ENCODE peak calls at places on chromosome 17, in nine cellular contexts. J, U, A, T, R, B, K, N and S are unnamed samples. For H3K4me1, the result is how much of the 10 kb centered on the place peaks cover.

GRCh38 chr17:27481327-27481726 is 25.1 kb downstream of the KSR1 start:
- DNase-seq in J (no peak), U (no peak), A (no peak), T (peak), R (no peak), B (no peak), K (no peak), N (no peak), S (no peak)

GRCh38 chr17:55842405-55843158 is 91.7 kb downstream of the PCTP start:
- DNase-seq in J (no peak), U (no peak), A (no peak), T (no peak), R (no peak), B (no peak), K (no peak), N (no peak), S (no peak)

GRCh38 chr17:45276031-45276430 is 14.1 kb upstream of the SPATA32 start:
- DNase-seq in J (no peak), U (no peak), A (peak), T (no peak), R (no peak), B (no peak), K (no peak), N (no peak), S (no peak)

GRCh38 chr17:27845264-27846041 is 45.1 kb upstream of the NOS2 start:
- DNase-seq in J (no peak), U (no peak), A (no peak), T (no peak), R (no peak), B (no peak), K (no peak), N (no peak), S (no peak)

GRCh38 chr17:77131919-77132318 is 8.8 kb upstream of the SEC14L1 start:
- DNase-seq in J (no peak), U (no peak), A (peak), T (no peak), R (no peak), B (peak), K (no peak), N (no peak), S (peak)

GRCh38 chr17:7294614-7295153 is at the start of gene YBX2:
- DNase-seq in J (peak), U (peak), A (peak), T (peak), R (no peak), B (peak), K (peak), N (no peak), S (peak)

GRCh38 chr17:83203073-83203471 is 123.7 kb downstream of the METRNL start:
- DNase-seq in J (no peak), U (no peak), A (peak), T (no peak), R (peak), B (peak), K (peak), N (peak), S (peak)

GRCh38 chr17:43766413-43767052 is 7.9 kb upstream of the SOST start:
- DNase-seq in J (peak), U (peak), A (peak), T (no peak), R (peak), B (peak), K (peak), N (peak), S (no peak)

GRCh38 chr17:34360571-34360970 is 2.5 kb downstream of the CCL1 start:
- DNase-seq in J (no peak), U (no peak), A (no peak), T (no peak), R (no peak), B (no peak), K (no peak), N (no peak), S (no peak)

GRCh38 chr17:50146927-50147640 is 3.4 kb downstream of the PPP1R9B start:
- DNase-seq in J (no peak), U (no peak), A (no peak), T (no peak), R (no peak), B (no peak), K (no peak), N (no peak), S (no peak)

GRCh38 chr17:40846515-40847155 is 20.4 kb downstream of the KRT12 start:
- DNase-seq in J (no peak), U (no peak), A (no peak), T (no peak), R (no peak), B (no peak), K (no peak), N (peak), S (no peak)

GRCh38 chr17:31587462-31587861 is 196.0 kb downstream of the RAB11FIP4 start:
- DNase-seq in J (no peak), U (no peak), A (no peak), T (no peak), R (no peak), B (no peak), K (no peak), N (no peak), S (no peak)

GRCh38 chr17:55607736-55608341 is 96.6 kb upstream of the SMIM36 start:
- DNase-seq in J (no peak), U (peak), A (peak), T (no peak), R (peak), B (peak), K (peak), N (peak), S (no peak)

GRCh38 chr17:2542456-2542855 is 30.8 kb upstream of the METTL16 start:
- DNase-seq in J (no peak), U (no peak), A (no peak), T (no peak), R (no peak), B (peak), K (no peak), N (no peak), S (no peak)

GRCh38 chr17:48593840-48594411 is 347 bp upstream of the HOXB5 start:
- DNase-seq in J (peak), U (peak), A (peak), T (peak), R (peak), B (peak), K (peak), N (peak), S (peak)

GRCh38 chr17:82973456-82974135 is 105.8 kb upstream of the METRNL start:
- DNase-seq in J (no peak), U (no peak), A (no peak), T (no peak), R (no peak), B (no peak), K (no peak), N (no peak), S (no peak)

GRCh38 chr17:74283371-74283673 is 9.3 kb downstream of the DNAI2 start:
- DNase-seq in J (no peak), U (no peak), A (no peak), T (no peak), R (no peak), B (no peak), K (no peak), N (no peak), S (no peak)

GRCh38 chr17:46841561-46842379 is 9.6 kb upstream of the WNT9B start:
- DNase-seq in J (peak), U (no peak), A (no peak), T (no peak), R (no peak), B (no peak), K (no peak), N (no peak), S (peak)

GRCh38 chr17:61402978-61403845 is 3.6 kb downstream of the TBX2 start:
- DNase-seq in J (peak), U (no peak), A (peak), T (no peak), R (peak), B (no peak), K (no peak), N (no peak), S (peak)

GRCh38 chr17:76410328-76410965 is 26.0 kb downstream of the SPHK1 start:
- DNase-seq in J (no peak), U (no peak), A (no peak), T (no peak), R (no peak), B (no peak), K (no peak), N (no peak), S (no peak)

GRCh38 chr17:82412535-82413520 is 5.3 kb upstream of the HEXD start:
- DNase-seq in J (no peak), U (no peak), A (no peak), T (no peak), R (no peak), B (peak), K (no peak), N (no peak), S (peak)

GRCh38 chr17:17613708-17614114 is 22.2 kb upstream of the PEMT start:
- DNase-seq in J (peak), U (peak), A (peak), T (peak), R (peak), B (peak), K (peak), N (peak), S (no peak)

GRCh38 chr17:60390881-60391418 is 983 bp downstream of the USP32 start:
- DNase-seq in J (no peak), U (peak), A (peak), T (no peak), R (no peak), B (peak), K (no peak), N (peak), S (peak)

GRCh38 chr17:50963139-50963538 is 97.0 kb upstream of the TOB1 start:
- DNase-seq in J (no peak), U (no peak), A (no peak), T (no peak), R (no peak), B (no peak), K (no peak), N (no peak), S (no peak)

GRCh38 chr17:48505788-48506187 is 25.0 kb downstream of the HOXB1 start:
- DNase-seq in J (no peak), U (no peak), A (peak), T (peak), R (no peak), B (peak), K (no peak), N (peak), S (no peak)

GRCh38 chr17:81928497-81929252 is 1.1 kb upstream of the MAFG start:
- DNase-seq in J (no peak), U (no peak), A (no peak), T (no peak), R (no peak), B (no peak), K (no peak), N (no peak), S (no peak)

GRCh38 chr17:45688353-45688752 is 95.8 kb upstream of the CRHR1 start:
- DNase-seq in J (no peak), U (no peak), A (no peak), T (no peak), R (no peak), B (no peak), K (no peak), N (no peak), S (no peak)

GRCh38 chr17:15039366-15039765 is 225.8 kb downstream of the PMP22 start:
- DNase-seq in J (no peak), U (no peak), A (no peak), T (no peak), R (no peak), B (no peak), K (no peak), N (no peak), S (no peak)

GRCh38 chr17:16942141-16943031 is 29.5 kb downstream of the TNFRSF13B start:
- DNase-seq in J (no peak), U (no peak), A (peak), T (no peak), R (no peak), B (no peak), K (no peak), N (peak), S (no peak)

DNA sequence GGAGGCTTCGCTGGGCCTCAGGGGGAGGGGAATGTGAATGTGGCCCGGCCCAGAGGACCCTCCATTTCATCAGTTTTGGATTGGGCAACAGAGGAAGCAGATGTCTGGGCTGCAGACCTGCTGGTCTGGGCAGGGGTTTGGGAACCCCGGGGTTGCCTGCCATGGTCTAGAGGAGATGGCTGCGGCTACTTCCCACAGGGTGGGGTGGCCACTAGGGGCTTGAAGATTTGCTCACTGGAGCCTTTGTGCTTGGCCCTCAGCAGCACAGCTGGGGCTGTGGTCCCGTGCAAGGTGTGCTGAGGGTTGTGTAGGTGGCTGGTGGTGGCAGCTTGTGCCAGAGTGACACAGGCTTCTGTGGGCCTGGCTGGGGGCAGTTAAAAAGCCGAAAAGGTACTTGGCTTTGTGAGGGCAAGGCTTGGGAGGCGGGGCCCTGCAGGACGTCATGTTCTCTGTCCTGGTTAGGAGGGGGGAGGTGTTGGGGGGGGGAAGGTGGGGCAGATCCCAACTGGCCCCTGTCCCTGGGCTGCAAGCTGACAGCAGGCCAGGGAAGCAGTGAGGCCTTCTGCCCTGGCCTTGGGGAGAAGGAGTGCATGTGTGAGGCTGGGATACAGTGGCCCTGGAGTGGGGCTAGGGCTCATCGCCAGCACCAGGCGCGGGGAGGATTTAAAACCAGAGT is 98.0 kb downstream of the KPNA2 start:
- DNase-seq in J (peak), U (no peak), A (no peak), T (no peak), R (no peak), B (peak), K (no peak), N (no peak), S (no peak)
- TF ChIP-seq CTCF in J (peak), U (no peak), A (no peak), T (no peak), R (no peak), B (peak), K (no peak), N (no peak), S (no peak)

GRCh38 chr17:75384751-75385150 is 20.7 kb downstream of the GRB2 start:
- DNase-seq in J (no peak), U (no peak), A (no peak), T (no peak), R (no peak), B (no peak), K (no peak), N (no peak), S (peak)

GRCh38 chr17:75383842-75384195 is 21.7 kb downstream of the GRB2 start:
- DNase-seq in J (no peak), U (no peak), A (no peak), T (no peak), R (no peak), B (no peak), K (no peak), N (no peak), S (no peak)

GRCh38 chr17:75380750-75381149 is 24.7 kb downstream of the GRB2 start:
- DNase-seq in J (no peak), U (no peak), A (no peak), T (no peak), R (no peak), B (no peak), K (no peak), N (no peak), S (no peak)

DNA sequence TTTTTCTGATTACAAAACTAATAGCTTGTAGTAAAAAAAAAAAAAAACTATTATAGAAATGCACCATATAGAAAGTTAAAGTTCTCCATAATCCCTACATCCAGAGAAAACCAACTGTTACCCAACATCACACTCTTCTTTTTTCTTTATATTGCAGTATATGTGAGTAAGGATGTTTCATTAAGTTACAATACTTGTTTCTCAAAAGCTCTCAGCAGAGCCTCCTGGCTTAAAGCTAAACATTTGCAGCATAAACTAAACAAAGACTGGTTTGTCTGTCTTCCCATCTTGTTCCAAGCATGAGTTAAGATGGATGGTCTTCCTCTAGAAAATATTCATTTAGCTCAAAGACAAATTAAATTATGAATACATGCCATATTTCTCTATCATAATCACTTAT is 25.2 kb downstream of the GRB2 start:
- DNase-seq in J (no peak), U (no peak), A (peak), T (no peak), R (no peak), B (no peak), K (no peak), N (no peak), S (no peak)
- H3K4me1 ChIP-seq in J (under half), U (under half), A (under half), T (under half), R (under half), B (under half), K (under half), N (under half), S (under half)

DNA sequence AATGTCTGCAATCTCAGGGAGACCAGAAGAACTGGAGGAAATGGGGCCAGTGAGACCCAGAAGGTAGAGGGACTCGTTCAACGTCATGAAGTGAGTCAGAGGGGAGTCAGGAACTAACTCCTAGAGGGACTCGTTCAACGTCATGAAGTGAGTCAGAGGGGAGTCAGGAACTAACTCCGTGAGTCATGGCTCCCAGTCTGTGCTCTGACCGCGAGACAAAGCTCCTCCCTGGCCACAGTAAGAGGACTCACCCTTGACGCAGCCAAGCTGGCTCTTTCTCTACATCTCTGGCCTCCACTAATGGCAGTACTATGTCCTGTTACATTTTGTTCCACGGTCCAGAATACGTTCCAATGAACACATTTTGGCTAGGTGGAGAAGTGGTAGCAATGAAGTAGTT is 902.5 kb downstream of the KCNJ2 start:
- DNase-seq in J (no peak), U (no peak), A (peak), T (no peak), R (no peak), B (peak), K (no peak), N (peak), S (no peak)
- H3K4me3 ChIP-seq in J (no peak), U (no peak), A (no peak), T (no peak), R (no peak), B (no peak), K (no peak), N (no peak), S (no peak)

GRCh38 chr17:63740464-63741181 is 976 bp downstream of the STRADA start:
- DNase-seq in J (no peak), U (no peak), A (peak), T (no peak), R (no peak), B (no peak), K (no peak), N (peak), S (no peak)

DNA sequence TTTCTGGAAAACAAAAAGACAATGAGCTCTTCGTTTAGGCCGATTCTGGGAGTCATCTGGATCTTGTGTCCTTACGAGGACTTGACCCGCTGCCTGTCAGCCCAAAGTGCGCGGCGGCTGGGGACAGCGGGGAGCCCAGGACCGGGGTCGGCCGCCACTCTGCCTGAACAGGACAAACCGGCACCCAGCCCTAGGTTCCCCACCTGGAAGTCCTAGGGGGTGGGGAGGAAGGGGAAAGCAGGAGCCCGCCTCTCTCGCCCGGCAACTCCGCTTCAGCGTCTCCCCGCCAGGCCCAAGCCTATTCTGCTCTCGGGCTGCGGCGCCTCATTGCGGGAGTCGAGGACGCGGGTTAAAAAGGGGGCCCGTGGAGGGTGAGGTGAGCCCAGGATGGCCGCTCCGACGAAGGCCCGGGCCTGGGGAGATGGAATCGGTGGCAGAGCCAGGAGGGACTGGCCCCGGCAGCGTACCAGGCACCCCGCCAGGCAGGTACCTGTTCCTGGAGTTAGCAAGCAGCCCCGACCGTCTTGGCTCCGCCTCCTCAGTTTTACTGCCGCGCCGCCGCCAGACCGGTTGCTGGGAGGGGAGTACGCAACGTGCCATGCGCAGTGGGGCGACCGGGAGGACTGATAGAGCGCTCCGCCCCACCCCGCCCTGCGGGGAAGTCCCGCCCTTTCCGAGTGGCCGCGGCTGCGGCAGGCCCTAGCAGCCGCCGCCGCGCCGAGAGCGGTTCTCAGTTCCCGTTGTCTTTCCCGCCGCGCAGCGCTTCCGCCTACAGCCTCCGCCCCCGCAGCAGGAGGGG is at the start of gene STRADA:
- DNase-seq in J (peak), U (peak), A (peak), T (peak), R (peak), B (peak), K (peak), N (peak), S (peak)
- TF ChIP-seq CTCF in J (no peak), U (no peak), A (no peak), T (no peak), R (no peak), B (no peak), K (no peak), N (no peak), S (no peak)

GRCh38 chr17:80924111-80924806 is 67.4 kb upstream of the CHMP6 start:
- DNase-seq in J (no peak), U (no peak), A (no peak), T (no peak), R (no peak), B (no peak), K (no peak), N (no peak), S (peak)

GRCh38 chr17:80925668-80926067 is 66.0 kb upstream of the CHMP6 start:
- DNase-seq in J (no peak), U (no peak), A (no peak), T (no peak), R (no peak), B (no peak), K (no peak), N (no peak), S (peak)

GRCh38 chr17:80927791-80928216 is 63.8 kb upstream of the CHMP6 start:
- DNase-seq in J (no peak), U (no peak), A (peak), T (no peak), R (no peak), B (no peak), K (no peak), N (peak), S (peak)

GRCh38 chr17:80924807-80925610 is 66.6 kb upstream of the CHMP6 start:
- DNase-seq in J (no peak), U (no peak), A (no peak), T (no peak), R (no peak), B (no peak), K (no peak), N (no peak), S (peak)

DNA sequence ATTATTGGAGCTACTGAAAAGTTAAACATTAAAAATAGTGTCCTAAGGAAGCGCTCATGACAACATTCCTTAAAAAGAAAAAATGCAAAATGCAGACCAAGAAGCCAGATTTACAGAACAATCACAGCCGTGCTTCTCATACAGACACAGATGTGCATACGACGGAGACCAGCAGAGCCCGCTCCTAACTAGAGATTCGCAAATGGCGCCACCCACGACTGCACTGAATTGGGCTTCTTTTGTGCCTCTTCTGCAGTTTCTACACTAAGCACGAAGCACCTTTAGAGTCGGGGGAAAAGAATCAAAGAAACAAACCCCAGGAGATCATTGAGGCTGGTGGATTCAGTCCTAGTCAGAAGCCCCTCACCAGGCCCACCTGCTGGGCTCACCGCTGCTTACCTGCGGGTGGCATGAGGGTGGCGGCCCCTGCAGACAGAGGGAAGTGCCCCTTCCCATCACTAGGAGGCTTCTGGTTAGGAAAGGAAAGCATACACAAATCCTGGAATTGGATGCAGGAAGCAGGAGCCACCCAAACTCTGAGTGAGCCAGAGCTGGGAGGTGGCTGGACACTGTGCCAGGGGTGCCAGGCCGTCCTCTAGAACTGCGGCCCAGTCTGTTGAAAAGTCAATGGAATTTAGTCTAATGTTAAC is 64.9 kb upstream of the CHMP6 start:
- DNase-seq in J (no peak), U (no peak), A (no peak), T (no peak), R (no peak), B (peak), K (no peak), N (no peak), S (peak)
- H3K4me1 ChIP-seq in J (under half), U (under half), A (under half), T (under half), R (under half), B (under half), K (under half), N (under half), S (under half)